ENCODE peak calls at places on chromosomes 16 and 17, in six cellular contexts. Y, F, H, J, O and I are unnamed samples.

GRCh38 chr16:86085795-86086194 is 186.8 kb downstream of the IRF8 start:
- DNase-seq in H (no peak), F (no peak), J (no peak), O (no peak), Y (no peak), I (no peak)

GRCh38 chr16:54817432-54817831 is 113.2 kb upstream of the IRX5 start:
- DNase-seq in J (no peak), Y (no peak), O (no peak), F (no peak), H (no peak), I (no peak)

GRCh38 chr17:75356260-75356937 is 49.1 kb downstream of the GRB2 start:
- DNase-seq in O (no peak), Y (no peak), H (no peak), F (no peak), J (no peak), I (no peak)

GRCh38 chr16:49181812-49182211 is 99.8 kb downstream of the CBLN1 start:
- DNase-seq in Y (no peak), F (no peak), H (no peak), O (no peak), J (no peak), I (no peak)

GRCh38 chr16:66924527-66925321 is 611 bp downstream of the RRAD start:
- DNase-seq in H (peak), O (no peak), J (no peak), Y (no peak), F (no peak), I (peak)

GRCh38 chr16:89308391-89309333 is 91.2 kb downstream of the ZNF778 start:
- DNase-seq in O (no peak), H (no peak), F (no peak), J (no peak), Y (no peak), I (peak)

GRCh38 chr17:27414686-27415085 is 41.6 kb upstream of the KSR1 start:
- DNase-seq in H (no peak), Y (no peak), J (no peak), F (no peak), O (no peak), I (no peak)

GRCh38 chr17:17398188-17398927 is 78.4 kb upstream of the MED9 start:
- DNase-seq in F (no peak), Y (peak), O (no peak), H (no peak), J (no peak), I (no peak)

GRCh38 chr17:8503368-8503767 is 67.7 kb downstream of the NDEL1 start:
- DNase-seq in O (no peak), H (no peak), Y (peak), F (no peak), J (no peak), I (no peak)